ENCODE peak calls at places on chromosomes 13 and 19, in five cellular contexts. T, I, Z, L and S are unnamed samples.
A peak's percentile ranks its signal among the peaks of the same experiment; 100 is the strongest.

GRCh38 chr19:17720487-17720839 is 1.2 kb downstream of the MAP1S start:
- DNase-seq in Z (no peak), T (no peak), I (no peak), L (no peak), S (no peak)

GRCh38 chr13:21018220-21018619 is 43.2 kb downstream of the LATS2 start:
- DNase-seq in I (peak; percentile 16), T (no peak), L (no peak), Z (no peak), S (no peak)

GRCh38 chr19:2475018-2475701 is 767 bp upstream of the GADD45B start:
- DNase-seq in Z (peak; percentile 62), L (peak; percentile 62), T (peak; percentile 63), I (peak; percentile 55), S (peak; percentile 62)

GRCh38 chr19:42411581-42412178 is 15.5 kb downstream of the LIPE start:
- DNase-seq in Z (no peak), I (no peak), T (no peak), L (no peak), S (no peak)

GRCh38 chr13:41354416-41354815 is 43.3 kb downstream of the NAA16 start:
- DNase-seq in L (no peak), T (no peak), I (no peak), Z (no peak), S (no peak)

GRCh38 chr13:97108535-97108910 is 113.6 kb upstream of the MBNL2 start:
- DNase-seq in I (no peak), T (no peak), Z (no peak), L (no peak), S (no peak)

GRCh38 chr19:41697198-41697855 is 9.3 kb upstream of the CEACAM7 start:
- DNase-seq in I (no peak), L (no peak), Z (no peak), T (no peak), S (no peak)

GRCh38 chr19:3061214-3062161 is 807 bp downstream of the TLE5 start:
- DNase-seq in Z (peak; percentile 78), T (peak; percentile 40), L (peak; percentile 82), I (no peak), S (peak; percentile 73)

GRCh38 chr19:50292216-50292827 is 36.9 kb downstream of the KCNC3 start:
- DNase-seq in T (no peak), Z (no peak), L (no peak), I (no peak), S (no peak)

GRCh38 chr13:44350775-44351504 is 22.7 kb upstream of the SERP2 start:
- DNase-seq in I (no peak), Z (no peak), T (no peak), L (no peak), S (no peak)

GRCh38 chr13:74066937-74067336 is 67.3 kb downstream of the KLF12 start:
- DNase-seq in I (no peak), Z (no peak), L (no peak), T (no peak), S (no peak)

GRCh38 chr13:24264976-24265375 is 44.4 kb upstream of the C1QTNF9 start:
- DNase-seq in T (no peak), Z (no peak), I (no peak), L (peak; percentile 84), S (no peak)

DNA sequence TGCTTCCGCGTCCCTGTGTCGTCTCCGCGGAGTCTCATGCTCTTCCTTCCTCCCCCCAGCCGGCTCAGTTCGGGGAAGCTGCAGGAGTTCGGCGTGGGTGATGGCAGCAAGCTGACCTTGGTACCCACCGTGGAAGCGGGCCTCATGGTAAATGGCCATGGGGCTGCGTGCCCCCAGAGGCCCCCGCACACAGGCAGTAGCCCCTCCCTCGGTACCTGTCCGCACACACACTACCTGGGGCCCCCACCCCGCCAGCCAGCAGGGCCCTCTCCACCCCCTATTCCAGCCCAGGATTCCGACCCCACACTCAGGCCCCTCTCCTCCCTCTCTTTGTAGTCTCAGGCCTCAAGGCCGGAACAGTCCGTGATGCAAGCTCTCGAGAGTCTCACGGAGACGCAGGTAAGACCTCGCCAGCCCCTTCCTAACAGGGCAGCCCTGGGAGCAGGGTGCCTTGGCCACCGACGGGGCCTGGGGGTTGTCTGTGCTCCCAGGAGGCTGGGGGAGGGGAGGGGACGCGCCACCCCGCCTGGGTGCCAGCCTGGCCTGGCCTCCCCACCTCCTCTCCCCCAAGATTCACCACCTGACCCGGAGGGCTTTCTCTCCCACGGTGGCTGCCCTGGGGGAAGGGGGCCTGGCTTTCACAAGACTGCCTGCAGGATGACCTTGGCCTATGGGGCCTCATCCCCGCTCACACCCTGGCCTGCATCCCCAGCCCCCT is 3.3 kb downstream of the MIDN start:
- DNase-seq in I (no peak), Z (peak; percentile 84), T (peak; percentile 88), L (peak; percentile 65), S (peak; percentile 84)
- H3K4me3 ChIP-seq in I (peak overlapping the region; percentile 67), Z (peak overlapping the region; percentile 86), T (peak overlapping the region; percentile 64), L (peak overlapping the region; percentile 66), S (peak overlapping the region; percentile 93)

GRCh38 chr13:113813749-113814434 is 50.0 kb downstream of the GAS6 start:
- DNase-seq in L (no peak), I (no peak), Z (no peak), T (peak; percentile 52), S (no peak)
- H3K27me3 ChIP-seq in L (no peaks in the 10 kb centered on the region), I (no peaks in the 10 kb centered on the region), Z (no peaks in the 10 kb centered on the region), T (no peaks in the 10 kb centered on the region), S (no peaks in the 10 kb centered on the region)

DNA sequence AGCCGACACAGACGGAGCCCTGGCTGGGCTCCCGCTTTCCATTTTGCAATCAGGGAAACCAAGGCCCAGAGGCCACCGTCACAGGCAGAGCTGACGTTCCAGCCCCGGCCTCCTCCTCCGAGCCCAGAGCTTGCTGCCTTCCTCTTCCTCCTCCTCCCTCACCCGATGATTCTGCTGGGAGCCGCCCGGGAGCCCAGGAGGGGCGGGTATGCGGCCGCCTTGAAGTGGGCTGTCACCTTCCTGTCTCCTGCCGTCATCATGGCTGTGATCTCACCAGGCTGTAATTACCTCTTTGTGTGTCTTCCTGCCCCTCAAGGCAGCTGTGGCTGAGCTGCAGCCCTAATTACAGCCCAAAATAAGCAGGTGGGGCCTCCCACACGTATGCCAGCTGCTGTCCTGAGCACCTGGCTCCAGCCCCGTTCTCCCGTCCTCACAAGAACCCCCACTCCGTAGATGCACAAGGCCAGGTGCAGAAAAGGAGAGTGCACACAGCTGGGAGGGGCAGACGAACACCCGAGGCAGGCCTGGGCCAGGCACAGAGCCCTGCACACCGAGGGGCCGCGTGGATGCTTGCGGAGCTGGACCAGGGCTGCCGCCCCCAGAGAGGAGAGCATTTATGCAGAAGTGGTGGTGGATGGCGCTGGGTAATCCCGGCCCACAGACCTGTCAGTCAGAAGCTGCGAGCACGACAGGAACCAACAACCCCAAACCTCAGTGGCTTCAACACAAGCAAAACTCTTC is 4.0 kb downstream of the TPGS1 start:
- DNase-seq in L (peak; percentile 94), Z (no peak), T (peak; percentile 52), I (no peak), S (no peak)
- H3K4me3 ChIP-seq in L (peak overlapping the region; percentile 72), Z (no peak overlapping the region), T (no peak overlapping the region), I (no peak overlapping the region), S (peak overlapping the region; percentile 38)

DNA sequence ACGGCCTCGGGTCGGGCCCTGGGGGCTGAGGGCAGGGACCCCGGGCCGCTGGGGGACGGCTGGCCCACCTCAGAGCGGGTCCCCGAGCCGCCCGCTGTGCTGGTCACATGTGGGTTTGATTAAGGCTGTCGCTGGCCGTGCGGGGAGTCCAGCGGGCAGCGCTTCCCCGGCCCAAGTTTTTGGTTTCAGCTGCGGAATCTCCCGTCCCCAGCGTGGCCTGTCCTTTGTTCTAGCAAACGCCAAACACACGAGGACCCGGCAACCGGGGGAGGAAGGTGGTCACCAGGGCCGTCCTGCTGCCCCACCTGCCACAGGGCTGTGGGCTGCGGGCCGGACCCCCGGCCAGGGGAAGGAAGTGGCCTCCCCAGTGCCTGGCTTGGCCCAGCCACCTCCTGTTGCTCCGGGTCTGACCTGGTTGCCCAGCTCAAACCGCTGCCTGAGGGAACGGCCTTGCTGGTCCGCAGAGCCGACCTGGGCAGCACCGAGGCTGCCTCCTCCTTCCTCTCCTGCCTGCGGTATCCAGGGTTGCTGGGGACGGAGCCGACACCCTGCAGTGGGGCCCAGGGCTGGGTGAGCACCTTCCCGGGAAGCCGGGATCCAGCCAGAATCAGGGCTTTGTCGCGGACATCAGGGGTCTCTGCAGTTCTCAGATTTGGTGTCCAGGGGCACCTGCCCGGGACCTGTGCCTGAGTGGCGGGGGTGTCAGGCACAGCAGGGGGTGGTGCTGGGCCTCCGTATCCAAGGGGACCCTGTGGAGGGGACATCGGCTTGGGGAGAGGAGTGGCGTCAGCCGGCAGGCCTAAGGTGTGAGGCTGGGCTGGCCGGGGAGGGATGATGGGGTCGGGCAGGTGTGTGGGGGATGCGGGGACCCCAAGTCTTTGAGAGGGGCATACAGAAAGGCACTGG is 2.2 kb downstream of the EFNA2 start:
- DNase-seq in I (no peak), Z (no peak), L (no peak), T (no peak), S (no peak)
- H3K27me3 ChIP-seq in I (peaks cover 3% of the 10 kb centered on the region), Z (peaks cover 92% of the 10 kb centered on the region), L (peaks cover 12% of the 10 kb centered on the region), T (peaks cover 46% of the 10 kb centered on the region), S (peaks cover 96% of the 10 kb centered on the region)

DNA sequence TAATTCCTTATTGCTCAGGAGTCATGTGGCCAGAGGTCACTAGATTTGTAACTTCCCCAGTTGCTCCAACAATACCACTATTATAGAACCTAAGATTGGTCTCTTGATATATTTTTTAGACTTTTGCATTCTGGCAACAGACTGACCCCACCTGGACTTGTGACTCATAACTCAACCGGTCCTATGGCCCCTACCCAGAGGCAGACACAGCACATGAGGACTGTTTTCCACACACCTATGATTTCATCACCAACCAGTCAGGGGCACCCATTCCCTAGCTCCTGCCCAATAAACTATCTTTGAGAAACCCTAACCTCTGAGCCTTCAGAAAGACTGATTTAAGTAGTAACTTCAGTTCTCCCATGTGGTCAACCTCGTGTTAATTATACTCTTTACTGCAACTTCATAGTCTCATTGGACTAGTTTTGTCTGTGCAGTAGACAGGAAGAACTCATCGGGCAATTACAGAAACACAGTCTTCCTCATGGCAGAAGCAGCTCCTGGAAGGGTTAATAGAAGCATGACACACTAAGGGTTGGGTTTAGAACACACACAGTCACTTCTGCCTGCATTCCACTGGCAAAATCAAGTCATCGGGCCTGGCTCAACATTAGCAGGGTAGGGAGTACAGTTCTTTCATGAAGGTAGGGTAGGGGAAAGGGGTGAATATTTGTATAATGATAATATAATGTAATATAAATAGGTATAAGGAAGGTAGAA is 251.8 kb downstream of the UQCRFS1 start:
- DNase-seq in L (no peak), T (no peak), Z (no peak), I (no peak), S (no peak)
- H3K4me3 ChIP-seq in L (no peak overlapping the region), T (no peak overlapping the region), Z (no peak overlapping the region), I (no peak overlapping the region), S (no peak overlapping the region)

GRCh38 chr13:112254900-112255299 is 121.3 kb upstream of the SPACA7 start:
- DNase-seq in Z (no peak), T (no peak), I (no peak), L (no peak), S (no peak)

GRCh38 chr13:112252744-112253590 is 123.2 kb upstream of the SPACA7 start:
- DNase-seq in T (no peak), L (no peak), I (no peak), Z (no peak), S (no peak)

GRCh38 chr13:112253631-112254030 is 122.5 kb upstream of the SPACA7 start:
- DNase-seq in L (no peak), Z (no peak), I (no peak), T (no peak), S (no peak)

GRCh38 chr13:112255550-112256120 is 120.5 kb upstream of the SPACA7 start:
- DNase-seq in Z (no peak), I (no peak), L (no peak), T (no peak), S (no peak)

GRCh38 chr13:112254061-112254818 is 121.9 kb upstream of the SPACA7 start:
- DNase-seq in I (no peak), T (no peak), L (no peak), Z (no peak), S (no peak)
- H3K27me3 ChIP-seq in I (no peaks in the 10 kb centered on the region), T (peaks cover 4% of the 10 kb centered on the region), L (no peaks in the 10 kb centered on the region), Z (peaks cover 32% of the 10 kb centered on the region), S (peaks cover 96% of the 10 kb centered on the region)